ENCODE peak calls at places on chromosome 17, in nine cellular contexts. N is fibroblast of mammary gland, U is bronchial epithelial cell, E is cardiac muscle cell, J is IMR-90, Q is uterus, V is fibroblast of pulmonary artery, F is Caco-2, R is WERI-Rb-1. D is an unnamed sample.

GRCh38 chr17:61400786-61401279 is 1.2 kb downstream of the TBX2 start:
- DNase-seq in N (no peak), E (peak), F (no peak), V (no peak), J (no peak), R (no peak), Q (peak), U (no peak), D (peak)

GRCh38 chr17:40442392-40443195 is 656 bp upstream of the IGFBP4 start:
- DNase-seq in R (no peak), F (no peak), Q (peak), J (peak), E (no peak), N (peak), V (peak), U (peak), D (peak)

GRCh38 chr17:688100-688989 is 26.3 kb downstream of the VPS53 start:
- DNase-seq in R (peak), U (no peak), F (no peak), N (peak), E (peak), Q (no peak), J (peak), V (peak), D (peak)

GRCh38 chr17:35315283-35315682 is 58.1 kb downstream of the SLFN11 start:
- DNase-seq in V (peak), F (no peak), Q (no peak), J (peak), E (peak), R (no peak), N (peak), U (peak), D (peak)

GRCh38 chr17:83004791-83005380 is 74.5 kb upstream of the METRNL start:
- DNase-seq in U (no peak), R (no peak), V (no peak), E (no peak), J (no peak), N (no peak), Q (no peak), F (no peak), D (no peak)

GRCh38 chr17:30513346-30513745 is 36.1 kb downstream of the GOSR1 start:
- DNase-seq in F (no peak), U (no peak), R (no peak), E (no peak), J (peak), Q (no peak), N (peak), V (peak), D (peak)

GRCh38 chr17:38881600-38882191 is 11.8 kb downstream of the LASP1 start:
- DNase-seq in U (no peak), N (peak), F (no peak), R (no peak), J (peak), E (peak), V (peak), Q (peak), D (peak)

GRCh38 chr17:82457790-82458129 is 781 bp upstream of the NARF start:
- DNase-seq in U (no peak), J (no peak), N (no peak), Q (no peak), R (no peak), F (no peak), V (no peak), E (no peak), D (no peak)

GRCh38 chr17:61361084-61361483 is 38.6 kb upstream of the TBX2 start:
- DNase-seq in N (peak), F (no peak), Q (no peak), U (peak), R (no peak), V (peak), J (peak), E (peak), D (peak)

GRCh38 chr17:77465358-77466041 is 324.7 kb downstream of the SEC14L1 start:
- DNase-seq in E (peak), J (peak), V (peak), N (peak), F (no peak), Q (no peak), U (peak), R (no peak), D (peak)

GRCh38 chr17:10622610-10623485 is 34.3 kb downstream of the MYH3 start:
- DNase-seq in U (peak), E (no peak), J (no peak), N (no peak), V (no peak), Q (no peak), F (no peak), R (no peak), D (no peak)

GRCh38 chr17:13351046-13351445 is 250.7 kb downstream of the HS3ST3A1 start:
- DNase-seq in E (no peak), Q (no peak), N (peak), F (no peak), V (no peak), J (peak), R (no peak), U (no peak), D (peak)

GRCh38 chr17:33137411-33137810 is 145.8 kb downstream of the SPACA3 start:
- DNase-seq in U (no peak), R (no peak), E (no peak), N (no peak), J (no peak), F (no peak), V (no peak), Q (no peak), D (no peak)

GRCh38 chr17:82524540-82524939 is 5.0 kb downstream of the FOXK2 start:
- DNase-seq in V (no peak), E (no peak), Q (no peak), N (no peak), U (no peak), R (no peak), F (no peak), J (no peak), D (no peak)

GRCh38 chr17:8103549-8103948 is 14.8 kb downstream of the ALOXE3 start:
- DNase-seq in V (peak), Q (no peak), N (peak), R (no peak), U (peak), E (no peak), J (no peak), F (no peak), D (no peak)

GRCh38 chr17:29588561-29589411 is 662 bp downstream of the GIT1 start:
- DNase-seq in V (peak), Q (peak), F (no peak), E (peak), N (no peak), U (no peak), R (no peak), J (peak), D (peak)

GRCh38 chr17:72715906-72716572 is 376.4 kb downstream of the SLC39A11 start:
- DNase-seq in F (no peak), V (peak), E (peak), N (peak), J (peak), Q (no peak), U (peak), R (no peak), D (peak)

GRCh38 chr17:1173456-1174370 is 6.1 kb downstream of the ABR start:
- DNase-seq in N (no peak), Q (no peak), U (no peak), F (no peak), J (no peak), V (no peak), R (no peak), E (no peak), D (no peak)

GRCh38 chr17:38550661-38551060 is 55.1 kb downstream of the SRCIN1 start:
- DNase-seq in J (peak), E (peak), N (peak), R (no peak), U (peak), V (peak), Q (no peak), F (no peak), D (no peak)

GRCh38 chr17:55510986-55511721 is at the start of gene SMIM36:
- DNase-seq in Q (no peak), E (no peak), V (no peak), N (no peak), J (no peak), U (no peak), F (no peak), R (peak), D (no peak)

DNA sequence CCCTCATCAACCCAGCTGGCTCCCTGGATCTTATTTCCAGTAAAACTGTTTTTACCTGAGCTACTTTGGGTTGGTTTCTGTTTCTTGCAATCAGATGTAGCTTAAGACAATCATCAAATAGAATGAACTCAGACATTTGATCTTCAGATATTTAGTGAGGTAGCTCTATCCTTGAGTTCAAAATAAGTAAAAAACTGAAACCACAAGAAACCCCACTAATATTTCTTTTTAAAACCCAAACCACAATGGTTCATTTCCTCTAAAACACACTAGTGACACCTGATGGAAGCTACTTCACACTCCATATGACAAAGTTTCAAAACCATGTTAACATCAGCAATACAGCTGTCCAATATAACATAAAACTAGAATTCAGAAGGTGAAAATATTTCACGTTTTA is 37.8 kb downstream of the CACNG1 start:
- DNase-seq in N (no peak), E (no peak), J (no peak), F (no peak), V (no peak), R (no peak), Q (no peak), U (no peak), D (peak)
- TF ChIP-seq CTCF in N (no peak), E (no peak), J (no peak), F (no peak), V (no peak), R (no peak), Q (no peak), U (no peak), D (no peak)

GRCh38 chr17:28327031-28327607 is 8.1 kb downstream of the TMEM97 start:
- DNase-seq in N (peak), Q (no peak), E (no peak), V (no peak), U (peak), R (no peak), J (peak), F (no peak), D (peak)

GRCh38 chr17:28326114-28326513 is 7.1 kb downstream of the TMEM97 start:
- DNase-seq in N (no peak), R (peak), Q (no peak), J (no peak), U (peak), E (no peak), V (no peak), F (no peak), D (no peak)

GRCh38 chr17:28325221-28325620 is 6.2 kb downstream of the TMEM97 start:
- DNase-seq in J (no peak), F (no peak), E (no peak), V (no peak), U (no peak), R (peak), Q (no peak), N (no peak), D (no peak)

GRCh38 chr17:28324776-28325175 is 5.8 kb downstream of the TMEM97 start:
- DNase-seq in E (no peak), Q (no peak), F (no peak), V (no peak), N (no peak), J (no peak), U (no peak), R (no peak), D (no peak)

GRCh38 chr17:28324272-28324745 is 5.3 kb downstream of the TMEM97 start:
- DNase-seq in Q (no peak), J (no peak), V (no peak), N (no peak), F (no peak), R (no peak), E (no peak), U (no peak), D (no peak)
- H3K4me3 ChIP-seq in Q (no peak), J (no peak), V (no peak), N (no peak), F (no peak), R (no peak), E (no peak), U (no peak), D (no peak)

GRCh38 chr17:3814361-3814760 is 13.4 kb upstream of the ITGAE start:
- DNase-seq in R (no peak), N (no peak), V (no peak), Q (no peak), U (no peak), E (no peak), J (no peak), F (no peak), D (no peak)

GRCh38 chr17:3817851-3818605 is 17.0 kb upstream of the ITGAE start:
- DNase-seq in V (no peak), N (no peak), Q (no peak), F (no peak), U (no peak), R (no peak), E (no peak), J (no peak), D (no peak)

GRCh38 chr17:3815122-3815521 is 14.1 kb upstream of the ITGAE start:
- DNase-seq in V (no peak), J (no peak), R (no peak), E (no peak), U (no peak), N (no peak), F (no peak), Q (no peak), D (no peak)

GRCh38 chr17:3813171-3813570 is 12.2 kb upstream of the ITGAE start:
- DNase-seq in J (no peak), Q (no peak), V (no peak), E (no peak), F (no peak), N (no peak), U (no peak), R (no peak), D (no peak)

DNA sequence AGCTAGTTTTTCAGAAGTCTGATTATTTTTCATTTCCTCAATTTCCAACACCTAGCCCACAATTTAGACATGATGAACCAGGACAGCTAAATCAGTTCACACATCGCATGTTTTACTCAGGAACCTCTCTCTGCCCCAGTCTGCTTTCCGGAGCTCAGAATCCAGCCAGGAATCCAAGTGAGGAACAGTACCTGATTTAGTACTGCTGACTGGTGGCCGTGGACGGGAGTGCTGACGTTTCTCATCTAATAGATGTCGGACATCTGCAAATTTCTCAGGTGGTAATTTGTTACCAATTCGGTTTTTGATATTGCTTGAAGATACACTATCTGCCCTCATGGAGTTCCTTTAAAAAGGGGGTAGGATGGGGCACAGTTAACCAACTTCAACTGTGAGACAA is 14.9 kb upstream of the ITGAE start:
- DNase-seq in R (no peak), N (no peak), U (no peak), Q (no peak), F (no peak), E (no peak), V (no peak), J (no peak), D (no peak)
- TF ChIP-seq CTCF in R (no peak), N (no peak), U (no peak), Q (no peak), F (no peak), E (no peak), V (no peak), J (no peak), D (peak)

GRCh38 chr17:76138234-76138895 is 2.7 kb downstream of the FOXJ1 start:
- DNase-seq in V (no peak), F (peak), N (no peak), J (no peak), E (no peak), U (no peak), R (peak), Q (no peak), D (no peak)

GRCh38 chr17:76137351-76138233 is 3.5 kb downstream of the FOXJ1 start:
- DNase-seq in R (no peak), Q (no peak), F (no peak), N (no peak), J (no peak), V (no peak), U (no peak), E (no peak), D (no peak)

GRCh38 chr17:76136276-76137025 is 4.6 kb downstream of the FOXJ1 start:
- DNase-seq in R (no peak), E (no peak), J (no peak), Q (no peak), F (no peak), U (no peak), N (no peak), V (no peak), D (no peak)

GRCh38 chr17:76135810-76136188 is 5.2 kb downstream of the FOXJ1 start:
- DNase-seq in N (no peak), J (no peak), U (no peak), V (no peak), Q (no peak), F (no peak), E (no peak), R (no peak), D (no peak)

GRCh38 chr17:76137026-76137350 is 4.1 kb downstream of the FOXJ1 start:
- DNase-seq in R (no peak), V (no peak), N (no peak), F (no peak), E (no peak), J (no peak), U (no peak), Q (no peak), D (no peak)
- H3K4me3 ChIP-seq in R (no peak), V (no peak), N (no peak), F (no peak), E (no peak), J (no peak), U (no peak), Q (no peak), D (no peak)

GRCh38 chr17:5078106-5079028 is at the start of gene ZFP3:
- DNase-seq in F (peak), N (peak), J (peak), U (peak), Q (peak), V (peak), R (peak), E (peak), D (peak)
- TF ChIP-seq CTCF in F (no peak), N (no peak), J (no peak), U (no peak), Q (no peak), V (no peak), R (peak), E (peak), D (no peak)

GRCh38 chr17:51057534-51057933 is 63.1 kb downstream of the SPAG9 start:
- DNase-seq in U (no peak), N (no peak), V (no peak), R (no peak), F (no peak), Q (no peak), E (no peak), J (no peak), D (no peak)

GRCh38 chr17:51054748-51055147 is 65.9 kb downstream of the SPAG9 start:
- DNase-seq in V (no peak), R (no peak), F (no peak), U (no peak), E (no peak), J (no peak), Q (no peak), N (no peak), D (no peak)

GRCh38 chr17:51059781-51060180 is 60.9 kb downstream of the SPAG9 start:
- DNase-seq in U (no peak), N (peak), R (no peak), J (peak), Q (no peak), E (peak), V (peak), F (no peak), D (peak)

GRCh38 chr17:51060396-51060795 is 60.3 kb downstream of the SPAG9 start:
- DNase-seq in U (peak), V (no peak), E (no peak), N (no peak), F (no peak), Q (no peak), R (no peak), J (no peak), D (no peak)

GRCh38 chr17:51056813-51057510 is 63.7 kb downstream of the SPAG9 start:
- DNase-seq in N (peak), J (peak), U (peak), Q (peak), E (peak), R (peak), V (peak), F (no peak), D (peak)
- H3K4me3 ChIP-seq in N (no peak), J (no peak), U (no peak), Q (no peak), E (no peak), R (no peak), V (peak), F (no peak), D (peak)

DNA sequence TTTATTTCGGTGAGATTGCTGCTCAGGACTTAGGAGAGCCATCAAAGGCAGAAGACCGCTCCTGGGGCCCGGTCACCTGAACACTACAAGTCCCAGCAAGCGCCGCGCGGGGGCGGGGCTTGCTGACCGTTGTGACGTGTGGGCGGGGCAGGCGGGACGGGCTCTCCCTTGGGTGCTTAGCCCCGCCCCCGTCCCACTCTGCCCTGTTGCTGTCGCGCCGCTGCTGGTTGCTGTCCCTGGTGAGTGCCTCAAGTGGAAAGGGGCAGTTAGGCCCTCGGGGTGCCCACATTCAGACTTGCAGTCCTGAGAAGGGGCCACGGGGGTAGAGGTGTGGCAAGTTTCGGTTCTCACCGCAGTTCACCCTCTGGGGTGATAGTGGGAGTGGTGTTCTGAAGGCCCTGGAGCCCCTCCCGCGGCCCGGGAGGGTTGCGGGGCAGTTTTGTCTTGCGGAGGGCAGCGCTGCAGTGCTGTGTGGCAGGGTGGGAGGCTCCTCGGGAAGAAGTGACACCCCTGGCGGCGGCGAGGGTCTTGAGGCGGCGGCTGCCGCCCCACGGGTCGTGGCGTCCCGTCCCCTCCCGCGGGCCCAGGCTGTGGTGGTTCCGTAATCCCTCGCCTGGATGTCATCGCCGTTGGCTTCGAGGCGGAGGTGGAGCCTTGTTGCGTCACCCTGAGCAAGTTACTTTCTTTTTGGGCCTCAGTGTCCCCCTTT is at the start of gene CALCOCO2:
- DNase-seq in R (peak), J (peak), V (peak), U (peak), Q (peak), N (peak), E (peak), F (peak), D (peak)
- TF ChIP-seq CTCF in R (peak), J (no peak), V (no peak), U (no peak), Q (peak), N (no peak), E (no peak), F (peak), D (no peak)

GRCh38 chr17:49224198-49224996 is 6.2 kb downstream of the PHOSPHO1 start:
- DNase-seq in J (no peak), R (no peak), V (no peak), U (no peak), Q (no peak), E (no peak), F (peak), N (no peak), D (no peak)
- H3K4me3 ChIP-seq in J (no peak), R (no peak), V (no peak), U (no peak), Q (no peak), E (peak), F (peak), N (no peak), D (no peak)

D was measured in choroid plexus epithelial cell.